ENCODE peak calls at places on chromosomes 13 and 19, in seven cellular contexts. D is GM12878, M is H1, N is K562, W is suprapubic skin, V is transverse colon, H is upper lobe of left lung. T is an unnamed sample.

GRCh38 chr13:86403213-86403612 is 604.0 kb upstream of the SLITRK6 start:
- DNase-seq in D (no peak), M (no peak), N (no peak), W (no peak), V (no peak), H (no peak), T (no peak)

GRCh38 chr19:43595605-43595998 is 332 bp downstream of the IRGQ start:
- DNase-seq in D (no peak), M (peak), N (no peak), W (no peak), V (peak), H (no peak), T (no peak)

GRCh38 chr19:4814625-4815425 is 16.7 kb downstream of the TICAM1 start:
- DNase-seq in D (no peak), M (no peak), N (no peak), W (no peak), V (no peak), H (no peak), T (no peak)

GRCh38 chr13:48456546-48456945 is 43.6 kb upstream of the LPAR6 start:
- DNase-seq in D (no peak), M (no peak), N (no peak), W (no peak), V (no peak), H (peak), T (no peak)

GRCh38 chr19:55112781-55113569 is 4.5 kb downstream of the PPP1R12C start:
- DNase-seq in D (no peak), M (no peak), N (peak), W (no peak), V (no peak), H (peak), T (no peak)

GRCh38 chr13:64305246-64305645 is 2889.6 kb upstream of the PCDH20 start:
- DNase-seq in D (no peak), M (no peak), N (no peak), W (no peak), V (no peak), H (no peak), T (no peak)

GRCh38 chr19:43532571-43532961 is 422 bp upstream of the ZNF575 start:
- DNase-seq in D (no peak), M (no peak), N (no peak), W (no peak), V (peak), H (peak), T (peak)

GRCh38 chr13:101951114-101951513 is 450.7 kb downstream of the FGF14 start:
- DNase-seq in D (no peak), M (no peak), N (no peak), W (no peak), V (no peak), H (no peak), T (no peak)

GRCh38 chr13:26679411-26679810 is 81.2 kb downstream of the GPR12 start:
- DNase-seq in D (no peak), M (no peak), N (no peak), W (no peak), V (no peak), H (no peak), T (no peak)

GRCh38 chr13:113748862-113749451 is 10.1 kb upstream of the TMEM255B start:
- DNase-seq in D (no peak), M (no peak), N (no peak), W (no peak), V (no peak), H (peak), T (no peak)

GRCh38 chr13:91668844-91669495 is 270.5 kb downstream of the GPC5 start:
- DNase-seq in D (no peak), M (no peak), N (no peak), W (no peak), V (no peak), H (no peak), T (no peak)

GRCh38 chr13:98026457-98026857 is 73.0 kb downstream of the IPO5 start:
- DNase-seq in D (no peak), M (no peak), N (no peak), W (no peak), V (no peak), H (no peak), T (no peak)
- TF ChIP-seq POLR2AphosphoS5 in D (no peak), M (no peak), N (no peak), W (no peak), V (no peak), H (no peak), T (no peak)

GRCh38 chr19:47330466-47330869 is 1.5 kb upstream of the C5AR2 start:
- DNase-seq in D (no peak), M (no peak), N (no peak), W (no peak), V (no peak), H (no peak), T (no peak)
- TF ChIP-seq EP300 in D (no peak), M (no peak), N (no peak), W (no peak), V (no peak), H (peak), T (no peak)

DNA sequence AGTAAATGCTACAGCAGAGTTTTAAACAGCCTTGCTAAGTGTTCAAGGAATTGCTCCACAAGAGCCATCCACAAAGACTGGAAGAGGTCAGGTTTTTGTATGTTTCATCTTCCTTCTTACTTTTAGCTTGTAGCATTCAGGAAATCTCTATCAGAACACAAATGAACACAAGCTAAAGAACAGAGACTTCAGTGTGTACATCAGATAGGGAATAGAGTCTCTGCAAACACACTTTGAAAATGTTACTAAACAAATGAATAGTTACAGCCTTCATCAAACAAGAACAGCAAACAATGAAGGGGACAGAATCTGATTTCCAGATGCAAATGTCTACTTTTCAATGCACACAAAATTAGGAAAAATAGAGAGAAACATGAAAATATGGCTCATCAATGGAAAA is 7.7 kb downstream of the ZNF563 start:
- DNase-seq in D (no peak), M (no peak), N (no peak), W (no peak), V (no peak), H (no peak), T (no peak)
- TF ChIP-seq POLR2AphosphoS5 in D (no peak), M (no peak), N (no peak), W (no peak), V (no peak), H (no peak), T (no peak)

GRCh38 chr19:1263198-1263597 is 5.9 kb upstream of the CIRBP start:
- DNase-seq in D (no peak), M (no peak), N (no peak), W (no peak), V (no peak), H (peak), T (no peak)

GRCh38 chr19:1262687-1263123 is 6.4 kb upstream of the CIRBP start:
- DNase-seq in D (no peak), M (no peak), N (no peak), W (no peak), V (peak), H (peak), T (no peak)

GRCh38 chr19:1260749-1261511 is 8.2 kb upstream of the CIRBP start:
- DNase-seq in D (peak), M (peak), N (peak), W (peak), V (peak), H (peak), T (peak)

GRCh38 chr19:1261512-1261862 is 7.6 kb upstream of the CIRBP start:
- DNase-seq in D (no peak), M (no peak), N (no peak), W (no peak), V (peak), H (no peak), T (no peak)

DNA sequence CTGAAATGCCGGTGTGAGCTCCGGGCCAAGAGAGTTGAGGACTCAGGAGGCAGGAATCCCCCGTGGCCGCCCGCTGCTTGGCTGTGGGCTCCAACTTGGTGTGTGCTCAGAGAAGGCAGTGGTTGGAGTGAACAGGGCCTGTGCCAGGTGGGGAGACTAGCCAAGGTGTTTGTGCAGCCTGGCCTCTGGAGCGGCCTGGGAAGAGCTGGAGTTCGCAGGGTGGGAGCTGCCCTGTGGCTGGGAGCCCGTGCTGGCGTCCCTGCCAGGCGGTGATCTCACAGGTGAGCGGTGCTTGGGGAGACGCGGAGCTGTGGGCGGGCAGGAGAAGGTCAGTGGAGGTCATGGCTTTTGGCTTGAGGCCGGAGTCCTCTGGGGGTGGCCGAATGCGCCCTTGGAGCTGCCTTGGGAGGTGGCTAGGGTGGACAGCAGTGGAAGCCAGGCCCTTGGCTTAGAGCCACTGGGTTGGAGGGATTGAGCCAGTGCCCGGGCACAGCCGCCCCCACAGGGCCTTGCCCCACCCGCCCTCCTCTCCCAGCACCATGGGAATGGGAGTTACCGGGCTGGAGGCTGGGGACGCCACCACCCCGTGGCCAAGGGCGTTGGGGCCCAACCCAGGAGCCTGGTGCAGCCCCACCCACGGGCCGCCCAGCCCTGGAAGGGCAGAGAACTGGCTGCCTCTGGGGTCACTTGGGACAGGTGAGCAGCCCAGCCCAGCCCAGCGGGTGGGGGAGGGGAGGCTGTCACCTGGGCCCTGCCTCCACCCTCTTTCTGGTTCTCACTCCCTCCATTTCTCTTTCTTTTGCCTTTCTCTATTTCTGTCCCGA is 7.1 kb upstream of the CIRBP start:
- DNase-seq in D (no peak), M (no peak), N (no peak), W (no peak), V (peak), H (peak), T (peak)
- TF ChIP-seq EP300 in D (no peak), M (no peak), N (no peak), W (no peak), V (peak), H (no peak), T (no peak)

GRCh38 chr19:11325544-11325943 is 13.9 kb downstream of the RAB3D start:
- DNase-seq in D (no peak), M (no peak), N (no peak), W (no peak), V (no peak), H (no peak), T (no peak)

GRCh38 chr19:11324748-11325389 is 14.6 kb downstream of the RAB3D start:
- DNase-seq in D (no peak), M (no peak), N (no peak), W (no peak), V (no peak), H (peak), T (no peak)

GRCh38 chr19:11322269-11323024 is 17.0 kb downstream of the RAB3D start:
- DNase-seq in D (no peak), M (no peak), N (no peak), W (no peak), V (no peak), H (no peak), T (no peak)

GRCh38 chr19:11323601-11324078 is 15.8 kb downstream of the RAB3D start:
- DNase-seq in D (no peak), M (no peak), N (no peak), W (no peak), V (no peak), H (no peak), T (no peak)

DNA sequence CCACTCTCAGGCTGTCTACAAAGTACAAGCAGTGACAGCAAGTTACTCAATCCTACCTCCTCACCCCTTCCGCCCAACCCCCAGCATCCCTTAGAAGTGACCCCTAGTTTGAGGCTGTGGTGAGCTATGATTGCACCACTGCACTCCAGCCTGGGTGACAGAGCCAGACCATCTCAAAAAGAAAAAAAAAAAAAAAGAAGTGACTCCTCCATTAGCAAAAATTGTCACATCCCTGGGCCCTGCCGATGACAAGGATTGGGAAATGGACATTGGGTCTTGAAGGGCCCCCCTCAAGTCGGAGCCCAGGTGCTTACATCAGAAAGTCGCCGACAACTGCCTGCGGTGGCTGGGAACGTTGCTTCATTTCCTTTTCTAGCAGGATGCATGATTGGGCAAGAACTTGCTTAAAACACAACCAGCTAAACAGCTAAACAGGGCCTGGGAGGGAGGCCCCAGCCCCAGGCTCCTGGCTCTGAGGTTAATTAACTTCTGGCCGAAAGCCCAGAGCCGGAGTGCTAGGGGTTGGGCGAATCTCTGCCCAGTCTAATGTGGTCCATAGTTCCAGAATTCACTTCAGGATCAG is 15.3 kb downstream of the RAB3D start:
- DNase-seq in D (peak), M (no peak), N (no peak), W (peak), V (peak), H (no peak), T (peak)
- TF ChIP-seq POLR2AphosphoS5 in D (peak), M (no peak), N (no peak), W (peak), V (peak), H (peak), T (peak)

T was measured in stomach.